ENCODE peak calls at places on chromosomes 1 and 21, in seven cellular contexts. O is HCT116, X is neural progenitor cell, A is hepatocyte, Q is GM23338, S is PC-3, N is MM.1S. E is an unnamed sample.

GRCh38 chr1:92599184-92599583 is 112.5 kb upstream of the GFI1 start:
- DNase-seq in N (peak), S (peak), Q (peak), X (peak), A (peak), O (peak), E (peak)

GRCh38 chr1:53066941-53067738 is 5.1 kb downstream of the PODN start:
- DNase-seq in N (no peak), S (no peak), A (no peak), Q (no peak), X (no peak), O (no peak), E (no peak)

GRCh38 chr1:119091618-119092017 is 48.8 kb downstream of the WARS2 start:
- DNase-seq in Q (no peak), N (no peak), X (no peak), A (no peak), S (no peak), O (no peak), E (no peak)

GRCh38 chr1:3462356-3463012 is 8.0 kb downstream of the ARHGEF16 start:
- DNase-seq in S (no peak), O (no peak), A (no peak), X (no peak), Q (no peak), N (no peak), E (no peak)

GRCh38 chr21:36810443-36810842 is 111.5 kb downstream of the SIM2 start:
- DNase-seq in O (no peak), N (no peak), A (no peak), Q (no peak), X (no peak), S (no peak), E (no peak)

GRCh38 chr1:162349635-162350330 is 26.9 kb downstream of the SPATA46 start:
- DNase-seq in A (peak), S (peak), O (peak), X (no peak), N (no peak), Q (no peak), E (peak)

GRCh38 chr1:207991331-207991914 is 80.5 kb upstream of the CD34 start:
- DNase-seq in O (no peak), X (no peak), N (no peak), A (no peak), Q (no peak), S (no peak), E (no peak)

GRCh38 chr1:67575861-67576260 is 109.1 kb upstream of the GADD45A start:
- DNase-seq in Q (no peak), A (no peak), O (no peak), S (peak), X (no peak), N (no peak), E (peak)

GRCh38 chr1:219954052-219954451 is 25.7 kb upstream of the SLC30A10 start:
- DNase-seq in O (no peak), X (no peak), Q (no peak), S (no peak), A (no peak), N (no peak), E (no peak)

GRCh38 chr1:35324486-35324885 is 56.0 kb downstream of the ZMYM4 start:
- DNase-seq in O (no peak), X (no peak), N (no peak), A (no peak), Q (no peak), S (no peak), E (peak)

GRCh38 chr21:35149698-35150097 is 100.6 kb upstream of the RUNX1 start:
- DNase-seq in N (no peak), O (no peak), Q (no peak), A (no peak), S (peak), X (no peak), E (peak)

GRCh38 chr1:17877896-17878295 is 122.8 kb downstream of the ACTL8 start:
- DNase-seq in N (no peak), S (no peak), X (no peak), O (no peak), A (no peak), Q (no peak), E (peak)

GRCh38 chr1:59697138-59697811 is 117.5 kb upstream of the HOOK1 start:
- DNase-seq in X (no peak), S (no peak), O (no peak), N (peak), Q (no peak), A (no peak), E (peak)

GRCh38 chr1:14057640-14058039 is 357.7 kb downstream of the PRDM2 start:
- DNase-seq in X (no peak), N (no peak), S (no peak), Q (no peak), A (no peak), O (no peak), E (no peak)

GRCh38 chr21:42019101-42019605 is 9.0 kb upstream of the ZBTB21 start:
- DNase-seq in S (no peak), X (no peak), N (no peak), O (no peak), A (no peak), Q (no peak), E (no peak)

GRCh38 chr1:114251573-114251939 is 97.9 kb upstream of the SYT6 start:
- DNase-seq in X (no peak), O (no peak), A (no peak), N (no peak), S (no peak), Q (no peak), E (no peak)

GRCh38 chr1:36503159-36503558 is 20.4 kb upstream of the CSF3R start:
- DNase-seq in X (no peak), O (no peak), A (no peak), S (no peak), Q (no peak), N (no peak), E (no peak)

GRCh38 chr1:66253330-66253921 is 280.5 kb upstream of the SGIP1 start:
- DNase-seq in N (peak), S (peak), A (peak), X (peak), O (peak), Q (peak), E (peak)

GRCh38 chr1:36248250-36248894 is 24.1 kb downstream of the THRAP3 start:
- DNase-seq in S (peak), Q (no peak), O (peak), N (no peak), X (no peak), A (peak), E (peak)

GRCh38 chr21:39676054-39676771 is 63.5 kb downstream of the B3GALT5 start:
- DNase-seq in X (peak), Q (no peak), S (peak), N (peak), A (peak), O (no peak), E (peak)

GRCh38 chr1:47738560-47739182 is 258.5 kb downstream of the TRABD2B start:
- DNase-seq in N (no peak), X (peak), A (peak), O (no peak), Q (peak), S (peak), E (peak)

GRCh38 chr1:223827193-223827663 is 18.5 kb downstream of the TP53BP2 start:
- DNase-seq in N (no peak), O (no peak), Q (no peak), X (no peak), A (no peak), S (peak), E (peak)

GRCh38 chr1:203306970-203307541 is 1.7 kb downstream of the BTG2 start:
- DNase-seq in Q (no peak), X (peak), A (peak), O (no peak), S (no peak), N (peak), E (no peak)

GRCh38 chr1:153447498-153448170 is 12.8 kb downstream of the S100A7 start:
- DNase-seq in O (no peak), A (no peak), Q (no peak), X (no peak), S (peak), N (no peak), E (peak)

GRCh38 chr1:62090016-62090415 is 104.6 kb upstream of the L1TD1 start:
- DNase-seq in A (no peak), N (no peak), O (no peak), S (no peak), X (no peak), Q (peak), E (no peak)

GRCh38 chr1:108080448-108080847 is 115.5 kb upstream of the VAV3 start:
- DNase-seq in X (no peak), S (no peak), O (no peak), Q (no peak), A (no peak), N (no peak), E (no peak)

GRCh38 chr1:209404577-209404976 is 178.9 kb upstream of the CAMK1G start:
- DNase-seq in O (no peak), A (no peak), Q (no peak), N (no peak), X (peak), S (peak), E (no peak)

GRCh38 chr1:209406111-209406654 is 177.3 kb upstream of the CAMK1G start:
- DNase-seq in O (no peak), A (no peak), S (peak), N (no peak), X (no peak), Q (peak), E (peak)

GRCh38 chr1:209403921-209404320 is 179.6 kb upstream of the CAMK1G start:
- DNase-seq in Q (no peak), X (no peak), A (no peak), S (peak), N (no peak), O (peak), E (no peak)

GRCh38 chr1:209402697-209403096 is 180.8 kb upstream of the CAMK1G start:
- DNase-seq in Q (no peak), X (no peak), A (no peak), O (no peak), S (no peak), N (no peak), E (peak)

GRCh38 chr1:209405183-209405823 is 178.2 kb upstream of the CAMK1G start:
- DNase-seq in A (no peak), S (peak), Q (peak), X (no peak), O (no peak), N (no peak), E (peak)
- H3K4me2 ChIP-seq in A (no peak), S (peak), Q (peak), X (peak), O (peak), N (no peak), E (no peak)

GRCh38 chr1:183998045-183998444 is 39.5 kb downstream of the COLGALT2 start:
- DNase-seq in O (no peak), X (no peak), A (no peak), S (no peak), Q (no peak), N (no peak), E (no peak)
- TF ChIP-seq EZH2phosphoT487 in O (no peak), X (no peak), A (no peak), S (no peak), Q (no peak), N (no peak), E (no peak)

GRCh38 chr1:235864469-235864868 is 2.2 kb downstream of the LYST start:
- DNase-seq in X (no peak), N (no peak), A (no peak), S (no peak), O (no peak), Q (no peak), E (no peak)

GRCh38 chr1:235866207-235866912 is at the start of gene LYST:
- DNase-seq in O (no peak), N (peak), A (peak), Q (peak), X (peak), S (peak), E (peak)

GRCh38 chr1:235866913-235867850 is 476 bp upstream of the LYST start:
- DNase-seq in N (peak), X (peak), A (peak), S (peak), O (peak), Q (peak), E (peak)

GRCh38 chr1:235864965-235865525 is 1.7 kb downstream of the LYST start:
- DNase-seq in S (no peak), O (no peak), A (no peak), N (no peak), Q (no peak), X (no peak), E (peak)

DNA sequence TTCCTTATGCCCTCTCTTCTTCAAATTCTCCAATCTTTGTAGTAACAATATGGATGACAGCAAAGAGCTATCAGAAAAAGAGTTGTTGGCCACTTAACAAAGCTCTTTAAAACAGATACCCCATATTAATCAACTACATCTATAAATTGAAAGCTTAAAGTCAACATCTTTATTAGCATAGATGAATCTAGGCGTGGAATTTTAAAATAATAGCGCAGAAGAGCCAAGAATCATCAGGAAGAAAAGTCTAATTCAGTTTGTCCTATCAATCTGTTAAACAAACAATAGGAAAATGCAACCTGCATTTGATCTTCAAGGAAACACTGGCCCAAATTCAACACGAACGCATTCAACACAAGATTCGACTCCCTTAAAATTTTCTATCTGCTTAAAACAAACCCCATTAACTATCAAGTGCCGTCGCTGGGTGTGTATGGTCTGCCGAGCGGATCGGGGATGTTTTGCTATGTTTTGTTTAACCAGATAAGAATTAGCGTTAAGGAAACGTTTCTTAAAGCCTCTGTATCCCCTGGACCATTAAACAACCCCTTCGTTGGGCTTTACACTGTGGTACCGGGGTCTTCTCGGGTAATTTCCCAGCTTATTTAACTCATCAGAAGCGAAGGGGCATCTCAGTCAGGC is 1.0 kb downstream of the LYST start:
- DNase-seq in S (no peak), O (no peak), A (no peak), Q (no peak), X (no peak), N (no peak), E (peak)
- TF ChIP-seq EZH2 in S (no peak), O (no peak), A (no peak), Q (no peak), X (peak), N (no peak), E (no peak)

GRCh38 chr1:27811741-27812500 is 18.7 kb upstream of the PPP1R8 start:
- DNase-seq in Q (no peak), X (no peak), S (no peak), N (no peak), O (no peak), A (no peak), E (no peak)

GRCh38 chr1:27821761-27822315 is 8.7 kb upstream of the PPP1R8 start:
- DNase-seq in X (no peak), Q (no peak), N (no peak), S (no peak), A (no peak), O (no peak), E (no peak)

DNA sequence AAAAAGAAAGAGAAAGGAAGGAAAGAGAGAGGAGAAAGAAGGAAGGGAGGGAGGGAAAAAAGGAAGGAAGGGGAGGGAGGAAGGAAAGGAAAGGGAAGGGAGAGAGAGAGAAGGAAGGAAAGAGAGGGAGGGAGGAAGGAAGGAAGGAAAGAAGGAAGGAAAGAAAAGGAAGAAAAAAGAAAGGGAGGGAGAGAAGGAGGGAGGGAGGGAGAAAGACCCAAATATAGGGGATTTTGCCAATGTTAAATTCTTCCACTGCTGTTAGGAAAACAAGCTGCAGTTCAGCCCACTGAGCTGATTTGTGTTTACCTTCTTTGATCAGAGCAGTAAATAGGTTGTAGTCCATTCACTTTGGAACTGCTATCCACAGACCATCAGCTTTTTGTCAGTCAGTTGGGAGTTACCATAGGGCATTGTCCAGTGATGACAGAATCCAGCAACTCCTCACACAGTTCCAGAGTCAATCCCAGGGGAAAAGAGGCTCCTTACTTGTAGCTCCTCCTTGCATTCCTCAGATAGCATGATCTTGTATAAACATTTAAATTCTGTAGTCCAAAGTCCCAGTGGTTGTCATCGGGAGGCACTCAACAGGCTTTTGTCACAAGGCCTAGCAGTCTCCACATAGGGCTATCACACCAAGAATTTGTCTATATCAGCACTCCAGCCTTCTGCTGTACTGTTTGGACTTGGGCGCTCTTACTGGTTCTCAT is 13.5 kb upstream of the PPP1R8 start:
- DNase-seq in X (no peak), Q (peak), N (no peak), O (no peak), S (no peak), A (peak), E (peak)
- H3K4me2 ChIP-seq in X (no peak), Q (no peak), N (no peak), O (no peak), S (no peak), A (peak), E (peak)

DNA sequence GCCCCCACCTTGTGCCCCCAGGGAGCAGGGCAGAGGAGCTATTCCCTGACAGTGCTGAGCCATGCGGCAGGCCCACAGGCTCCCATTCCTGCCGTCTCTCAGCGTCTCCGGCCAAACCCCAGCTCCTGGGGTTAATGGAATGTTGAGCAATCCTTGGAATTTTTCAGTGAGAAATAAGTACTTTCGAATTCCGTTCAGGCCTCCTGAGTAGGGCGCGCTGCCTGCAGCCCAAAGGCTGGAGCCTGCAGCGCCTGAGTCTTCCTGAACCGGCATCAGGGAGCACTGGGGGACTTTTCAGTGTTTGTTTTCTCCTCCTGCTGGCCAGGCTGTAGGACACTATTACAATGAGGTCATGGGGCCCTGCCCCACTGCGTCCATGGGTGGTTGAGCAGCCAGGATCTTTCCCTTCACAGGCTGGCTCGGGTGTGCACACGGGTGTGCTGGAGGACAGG is 33.3 kb upstream of the CSF1 start:
- DNase-seq in S (no peak), X (peak), O (no peak), A (peak), Q (peak), N (no peak), E (peak)
- TF ChIP-seq EZH2phosphoT487 in S (no peak), X (no peak), O (no peak), A (no peak), Q (no peak), N (no peak), E (no peak)

GRCh38 chr21:33018707-33019455 is 6.9 kb upstream of the OLIG2 start:
- DNase-seq in S (no peak), X (no peak), N (no peak), O (no peak), A (no peak), Q (no peak), E (no peak)
- TF ChIP-seq EZH2 in S (no peak), X (peak), N (no peak), O (no peak), A (no peak), Q (no peak), E (no peak)

GRCh38 chr1:44515416-44515815 is 110.4 kb downstream of the RNF220 start:
- DNase-seq in O (no peak), S (peak), Q (no peak), X (no peak), A (no peak), N (no peak), E (peak)
- H3K4me2 ChIP-seq in O (no peak), S (peak), Q (no peak), X (no peak), A (no peak), N (no peak), E (no peak)

GRCh38 chr1:116326486-116326885 is 46.6 kb upstream of the ATP1A1 start:
- DNase-seq in A (no peak), S (no peak), X (no peak), N (no peak), Q (no peak), O (no peak), E (no peak)
- TF ChIP-seq EZH2phosphoT487 in A (no peak), S (no peak), X (no peak), N (no peak), Q (no peak), O (no peak), E (no peak)

GRCh38 chr1:229431270-229432115 is 2.4 kb downstream of the ACTA1 start:
- DNase-seq in X (no peak), N (no peak), Q (peak), O (no peak), A (no peak), S (no peak), E (peak)
- TF ChIP-seq EZH2 in X (no peak), N (no peak), Q (peak), O (no peak), A (no peak), S (no peak), E (peak)

E was measured in GM23248.